ENCODE peak calls at places on chromosome 16, in six cellular contexts. E, F, R, D, M and K are unnamed samples.

GRCh38 chr16:23137256-23137655 is 12.0 kb downstream of the USP31 start:
- DNase-seq in E (no peak), F (no peak), R (no peak), D (no peak), M (no peak), K (no peak)

GRCh38 chr16:2840914-2841313 is 10.8 kb downstream of the ZG16B start:
- DNase-seq in E (no peak), F (no peak), R (no peak), D (no peak), M (no peak), K (no peak)

GRCh38 chr16:65700599-65700998 is 578.7 kb upstream of the CDH11 start:
- DNase-seq in E (no peak), F (no peak), R (no peak), D (no peak), M (no peak), K (no peak)

GRCh38 chr16:20676268-20676828 is 21.1 kb downstream of the ACSM1 start:
- DNase-seq in E (no peak), F (no peak), R (no peak), D (no peak), M (no peak), K (no peak)

GRCh38 chr16:10681310-10682308 is 13.1 kb downstream of the TEKT5 start:
- DNase-seq in E (no peak), F (no peak), R (no peak), D (no peak), M (no peak), K (no peak)

GRCh38 chr16:27398894-27399853 is 2.8 kb upstream of the IL21R start:
- DNase-seq in E (no peak), F (no peak), R (no peak), D (no peak), M (no peak), K (no peak)

GRCh38 chr16:89596061-89596689 is 17.3 kb upstream of the DPEP1 start:
- DNase-seq in E (no peak), F (no peak), R (no peak), D (no peak), M (no peak), K (no peak)

GRCh38 chr16:21101631-21102420 is 48.8 kb downstream of the DNAH3 start:
- DNase-seq in E (peak), F (no peak), R (no peak), D (peak), M (no peak), K (peak)

GRCh38 chr16:10817963-10818941 is at the start of gene TVP23A:
- DNase-seq in E (peak), F (no peak), R (no peak), D (no peak), M (no peak), K (no peak)

GRCh38 chr16:57764341-57765159 is 29.0 kb downstream of the KATNB1 start:
- DNase-seq in E (no peak), F (no peak), R (no peak), D (peak), M (no peak), K (peak)

GRCh38 chr16:67177743-67178699 is 5.7 kb downstream of the MATCAP1 start:
- DNase-seq in E (peak), F (peak), R (no peak), D (peak), M (no peak), K (peak)

GRCh38 chr16:56747486-56748045 is 17.6 kb downstream of the NUP93 start:
- DNase-seq in E (peak), F (no peak), R (no peak), D (no peak), M (no peak), K (no peak)